ENCODE peak calls at places on chromosomes 12 and 14, in ten cellular contexts. Y is dorsolateral prefrontal cortex; N is GM23338; Q is osteoblast; J is GM23248; H is naive thymus-derived CD4-positive, alpha-beta T cell; L is pancreas; I is heart left ventricle; B is stomach; X is CD4-positive, alpha-beta memory T cell. R is an unnamed sample.

GRCh38 chr12:49225551-49226166 is 36.8 kb upstream of the TUBA1A start:
- DNase-seq in Y (no peak), N (peak; percentile 23), Q (no peak), J (peak; percentile 14), H (no peak), L (no peak), I (no peak), B (no peak), X (no peak), R (no peak)

GRCh38 chr12:49943663-49943945 is 6.9 kb upstream of the AQP2 start:
- DNase-seq in Y (no peak), N (no peak), Q (no peak), J (no peak), H (no peak), L (no peak), I (no peak), B (no peak), X (no peak), R (no peak)

GRCh38 chr12:70983692-70984091 is 63.2 kb upstream of the PTPRR start:
- DNase-seq in Y (no peak), N (peak; percentile 79), Q (peak; percentile 15), J (no peak), H (no peak), L (no peak), I (no peak), B (no peak), X (no peak), R (no peak)

GRCh38 chr12:14394317-14395058 is 29.0 kb downstream of the ATF7IP start:
- DNase-seq in Y (no peak), N (peak; percentile 79), Q (peak; percentile 69), J (peak; percentile 77), H (peak; percentile 82), L (peak; percentile 37), I (peak; percentile 27), B (peak; percentile 38), X (peak; percentile 84), R (no peak)

GRCh38 chr12:26921886-26922285 is 15.9 kb downstream of the INTS13 start:
- DNase-seq in Y (no peak), N (no peak), Q (no peak), J (no peak), H (no peak), L (no peak), I (no peak), B (no peak), X (no peak), R (no peak)

GRCh38 chr12:51971679-51972423 is 20.4 kb downstream of the ACVR1B start:
- DNase-seq in Y (no peak), N (no peak), Q (no peak), J (no peak), H (no peak), L (no peak), I (no peak), B (no peak), X (no peak), R (no peak)

GRCh38 chr14:49908433-49908782 is 15.5 kb downstream of the ARF6 start:
- DNase-seq in Y (no peak), N (no peak), Q (no peak), J (peak; percentile 27), H (no peak), L (no peak), I (no peak), B (no peak), X (no peak), R (no peak)

GRCh38 chr12:78483767-78484315 is 380.7 kb upstream of the SYT1 start:
- DNase-seq in Y (no peak), N (no peak), Q (no peak), J (no peak), H (no peak), L (no peak), I (no peak), B (no peak), X (no peak), R (no peak)

GRCh38 chr14:75123991-75124390 is 2.9 kb downstream of the NEK9 start:
- DNase-seq in Y (no peak), N (no peak), Q (peak; percentile 92), J (peak; percentile 90), H (no peak), L (no peak), I (no peak), B (no peak), X (no peak), R (no peak)

GRCh38 chr12:12365442-12365802 is 8.5 kb downstream of the BORCS5 start:
- DNase-seq in Y (no peak), N (no peak), Q (no peak), J (no peak), H (no peak), L (no peak), I (no peak), B (no peak), X (no peak), R (no peak)

GRCh38 chr12:127388985-127389384 is 878.0 kb upstream of the TMEM132C start:
- DNase-seq in Y (no peak), N (no peak), Q (no peak), J (no peak), H (no peak), L (no peak), I (no peak), B (no peak), X (no peak), R (no peak)

GRCh38 chr12:77947326-77947725 is 116.6 kb downstream of the NAV3 start:
- DNase-seq in Y (no peak), N (no peak), Q (no peak), J (peak; percentile 72), H (no peak), L (no peak), I (no peak), B (no peak), X (no peak), R (no peak)

GRCh38 chr14:45650754-45651153 is 397.8 kb upstream of the MIS18BP1 start:
- DNase-seq in Y (no peak), N (peak; percentile 11), Q (no peak), J (peak; percentile 1), H (no peak), L (no peak), I (no peak), B (no peak), X (no peak), R (no peak)

GRCh38 chr12:68121143-68121542 is 38.4 kb downstream of the IFNG start:
- DNase-seq in Y (no peak), N (no peak), Q (no peak), J (no peak), H (no peak), L (no peak), I (no peak), B (no peak), X (no peak), R (no peak)

GRCh38 chr14:72802588-72802946 is 91.3 kb downstream of the DPF3 start:
- DNase-seq in Y (no peak), N (no peak), Q (no peak), J (no peak), H (no peak), L (no peak), I (no peak), B (no peak), X (no peak), R (no peak)
- H3K27ac ChIP-seq in Y (peak overlapping the region; percentile 91), N (no peak overlapping the region), Q (no peak overlapping the region), J (no peak overlapping the region), H (no peak overlapping the region), L (no peak overlapping the region), I (no peak overlapping the region), B (no peak overlapping the region), X (no peak overlapping the region), R (no peak overlapping the region)

DNA sequence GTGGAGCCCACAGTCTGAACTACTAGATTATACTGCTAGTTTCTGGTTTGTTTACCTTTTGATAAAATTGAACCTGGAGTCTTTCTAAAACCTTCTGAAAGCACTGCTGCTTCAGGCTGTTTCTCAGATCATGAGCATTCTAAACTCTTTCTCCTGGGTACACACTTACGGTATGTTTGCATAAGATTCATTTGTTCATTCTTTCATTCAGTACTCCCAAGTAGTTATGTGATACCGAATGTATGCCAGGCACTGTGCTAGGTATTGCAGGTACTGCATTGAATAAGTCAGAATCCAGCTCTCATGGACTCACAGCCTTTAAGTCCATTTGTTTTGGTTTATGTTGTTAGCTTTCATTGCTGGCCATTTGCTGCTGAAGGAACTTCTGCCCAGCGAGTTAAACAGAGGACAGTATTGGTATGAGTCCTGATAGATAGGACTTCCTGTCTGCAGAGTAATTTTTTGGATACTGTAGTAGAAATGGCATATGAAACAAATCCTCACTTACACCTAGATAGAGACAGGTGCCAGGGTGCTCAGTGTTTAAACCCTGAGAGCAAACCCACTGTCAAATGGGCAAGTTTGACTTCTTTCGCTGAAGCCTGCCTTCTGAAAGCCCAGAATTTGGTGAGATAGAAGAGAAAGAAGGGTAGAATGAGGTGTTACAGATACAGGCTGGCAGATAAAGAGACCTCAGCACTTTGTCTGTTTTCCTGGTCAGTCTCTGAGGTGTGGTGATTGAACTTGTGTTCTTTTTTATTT is 2.1 kb downstream of the SUSD6 start:
- DNase-seq in Y (no peak), N (no peak), Q (no peak), J (no peak), H (no peak), L (no peak), I (no peak), B (no peak), X (no peak), R (no peak)
- H3K27ac ChIP-seq in Y (peak overlapping the region; percentile 97), N (no peak overlapping the region), Q (peak overlapping the region; percentile 87), J (peak overlapping the region; percentile 94), H (peak overlapping the region; percentile 85), L (peak overlapping the region; percentile 91), I (no peak overlapping the region), B (peak overlapping the region; percentile 72), X (peak overlapping the region; percentile 83), R (peak overlapping the region; percentile 1)

GRCh38 chr12:6979453-6979852 is 8.7 kb downstream of the EMG1 start:
- DNase-seq in Y (no peak), N (no peak), Q (no peak), J (no peak), H (no peak), L (no peak), I (no peak), B (no peak), X (no peak), R (no peak)
- H3K27ac ChIP-seq in Y (no peak overlapping the region), N (no peak overlapping the region), Q (no peak overlapping the region), J (no peak overlapping the region), H (no peak overlapping the region), L (no peak overlapping the region), I (no peak overlapping the region), B (peak overlapping the region; percentile 28), X (no peak overlapping the region), R (no peak overlapping the region)

GRCh38 chr14:69152181-69152943 is 557 bp downstream of the DCAF5 start:
- DNase-seq in Y (no peak), N (peak; percentile 70), Q (peak; percentile 83), J (peak; percentile 62), H (peak; percentile 68), L (peak; percentile 23), I (peak; percentile 49), B (no peak), X (peak; percentile 66), R (peak; percentile 28)

GRCh38 chr14:69151458-69152180 is 1.3 kb downstream of the DCAF5 start:
- DNase-seq in Y (peak; percentile 58), N (peak; percentile 89), Q (peak; percentile 94), J (peak; percentile 80), H (peak; percentile 73), L (peak; percentile 76), I (peak; percentile 76), B (peak; percentile 76), X (peak; percentile 78), R (peak; percentile 62)

GRCh38 chr14:69152944-69153847 is at the start of gene DCAF5:
- DNase-seq in Y (peak; percentile 88), N (peak; percentile 93), Q (peak; percentile 99), J (peak; percentile 97), H (peak; percentile 93), L (peak; percentile 94), I (peak; percentile 94), B (peak; percentile 95), X (peak; percentile 95), R (peak; percentile 91)

GRCh38 chr14:69154779-69155178 is 1.9 kb upstream of the DCAF5 start:
- DNase-seq in Y (no peak), N (peak; percentile 59), Q (peak; percentile 69), J (peak; percentile 50), H (peak; percentile 8), L (peak; percentile 44), I (no peak), B (peak; percentile 55), X (no peak), R (peak; percentile 6)

GRCh38 chr14:69153848-69154208 is 909 bp upstream of the DCAF5 start:
- DNase-seq in Y (no peak), N (peak; percentile 19), Q (peak; percentile 74), J (peak; percentile 71), H (no peak), L (peak; percentile 31), I (peak; percentile 39), B (no peak), X (peak; percentile 12), R (no peak)
- H3K27ac ChIP-seq in Y (peak overlapping the region; percentile 96), N (no peak overlapping the region), Q (peak overlapping the region; percentile 54), J (peak overlapping the region; percentile 74), H (peak overlapping the region; percentile 90), L (peak overlapping the region; percentile 91), I (peak overlapping the region; percentile 80), B (peak overlapping the region; percentile 99), X (peak overlapping the region; percentile 75), R (peak overlapping the region; percentile 51)